ENCODE peak calls at places on chromosomes 5 and 9, in five cellular contexts. One of them, this sample, is unnamed.

GRCh38 chr5:146878471-146879172 is at the start of gene PPP2R2B:
- DNase-seq in heart right ventricle: peak; percentile 4
- DNase-seq in effector memory CD8-positive, alpha-beta T cell: peak; percentile 57
- DNase-seq in stimulated activated CD4-positive, alpha-beta T cell treated with anti-CD3 and anti-CD28 coated beads, TNF-alpha, amount 100 ng/mL, for 1 hour: peak; percentile 0
- DNase-seq in sciatic nerve: peak; percentile 64
- DNase-seq in this sample: peak; percentile 35

GRCh38 chr9:92001244-92001643 is 51.2 kb upstream of the ROR2 start:
- DNase-seq in heart right ventricle: no peak
- DNase-seq in effector memory CD8-positive, alpha-beta T cell: no peak
- DNase-seq in stimulated activated CD4-positive, alpha-beta T cell treated with anti-CD3 and anti-CD28 coated beads, TNF-alpha, amount 100 ng/mL, for 1 hour: no peak
- DNase-seq in sciatic nerve: no peak
- DNase-seq in this sample: no peak

GRCh38 chr9:134057751-134058701 is 9.8 kb downstream of the BRD3 start:
- DNase-seq in heart right ventricle: no peak
- DNase-seq in effector memory CD8-positive, alpha-beta T cell: no peak
- DNase-seq in stimulated activated CD4-positive, alpha-beta T cell treated with anti-CD3 and anti-CD28 coated beads, TNF-alpha, amount 100 ng/mL, for 1 hour: no peak
- DNase-seq in sciatic nerve: peak; percentile 57
- DNase-seq in this sample: no peak

GRCh38 chr9:129623331-129623730 is 2.4 kb upstream of the C9orf50 start:
- DNase-seq in heart right ventricle: no peak
- DNase-seq in effector memory CD8-positive, alpha-beta T cell: no peak
- DNase-seq in stimulated activated CD4-positive, alpha-beta T cell treated with anti-CD3 and anti-CD28 coated beads, TNF-alpha, amount 100 ng/mL, for 1 hour: no peak
- DNase-seq in sciatic nerve: no peak
- DNase-seq in this sample: no peak

GRCh38 chr5:117893211-117893610 is 1095.1 kb downstream of the DTWD2 start:
- DNase-seq in heart right ventricle: no peak
- DNase-seq in effector memory CD8-positive, alpha-beta T cell: no peak
- DNase-seq in stimulated activated CD4-positive, alpha-beta T cell treated with anti-CD3 and anti-CD28 coated beads, TNF-alpha, amount 100 ng/mL, for 1 hour: no peak
- DNase-seq in sciatic nerve: no peak
- DNase-seq in this sample: no peak

GRCh38 chr9:120714846-120715231 is 569 bp upstream of the MEGF9 start:
- DNase-seq in heart right ventricle: peak; percentile 20
- DNase-seq in effector memory CD8-positive, alpha-beta T cell: no peak
- DNase-seq in stimulated activated CD4-positive, alpha-beta T cell treated with anti-CD3 and anti-CD28 coated beads, TNF-alpha, amount 100 ng/mL, for 1 hour: no peak
- DNase-seq in sciatic nerve: peak; percentile 74
- DNase-seq in this sample: no peak

GRCh38 chr5:139663207-139663606 is 15.1 kb downstream of the CXXC5 start:
- DNase-seq in heart right ventricle: no peak
- DNase-seq in effector memory CD8-positive, alpha-beta T cell: no peak
- DNase-seq in stimulated activated CD4-positive, alpha-beta T cell treated with anti-CD3 and anti-CD28 coated beads, TNF-alpha, amount 100 ng/mL, for 1 hour: no peak
- DNase-seq in sciatic nerve: no peak
- DNase-seq in this sample: no peak

GRCh38 chr5:126052791-126053190 is 370.4 kb upstream of the GRAMD2B start:
- DNase-seq in heart right ventricle: no peak
- DNase-seq in effector memory CD8-positive, alpha-beta T cell: no peak
- DNase-seq in stimulated activated CD4-positive, alpha-beta T cell treated with anti-CD3 and anti-CD28 coated beads, TNF-alpha, amount 100 ng/mL, for 1 hour: no peak
- DNase-seq in sciatic nerve: no peak
- DNase-seq in this sample: no peak

GRCh38 chr9:37167456-37167855 is 47.1 kb downstream of the ZCCHC7 start:
- DNase-seq in heart right ventricle: no peak
- DNase-seq in effector memory CD8-positive, alpha-beta T cell: no peak
- DNase-seq in stimulated activated CD4-positive, alpha-beta T cell treated with anti-CD3 and anti-CD28 coated beads, TNF-alpha, amount 100 ng/mL, for 1 hour: no peak
- DNase-seq in sciatic nerve: no peak
- DNase-seq in this sample: no peak

GRCh38 chr5:179558912-179559279 is 8.5 kb downstream of the RUFY1 start:
- DNase-seq in heart right ventricle: no peak
- DNase-seq in effector memory CD8-positive, alpha-beta T cell: no peak
- DNase-seq in stimulated activated CD4-positive, alpha-beta T cell treated with anti-CD3 and anti-CD28 coated beads, TNF-alpha, amount 100 ng/mL, for 1 hour: no peak
- DNase-seq in sciatic nerve: no peak
- DNase-seq in this sample: peak; percentile 51

GRCh38 chr5:170638454-170639220 is 134.8 kb downstream of the KCNIP1 start:
- DNase-seq in heart right ventricle: peak; percentile 69
- DNase-seq in effector memory CD8-positive, alpha-beta T cell: peak; percentile 35
- DNase-seq in stimulated activated CD4-positive, alpha-beta T cell treated with anti-CD3 and anti-CD28 coated beads, TNF-alpha, amount 100 ng/mL, for 1 hour: peak; percentile 54
- DNase-seq in sciatic nerve: peak; percentile 84
- DNase-seq in this sample: no peak

GRCh38 chr5:138438003-138438723 is 694 bp upstream of the REEP2 start:
- DNase-seq in heart right ventricle: no peak
- DNase-seq in effector memory CD8-positive, alpha-beta T cell: no peak
- DNase-seq in stimulated activated CD4-positive, alpha-beta T cell treated with anti-CD3 and anti-CD28 coated beads, TNF-alpha, amount 100 ng/mL, for 1 hour: no peak
- DNase-seq in sciatic nerve: peak; percentile 51
- DNase-seq in this sample: no peak

GRCh38 chr5:181215997-181216982 is 6.8 kb upstream of the TRIM41 start:
- DNase-seq in heart right ventricle: no peak
- DNase-seq in effector memory CD8-positive, alpha-beta T cell: no peak
- DNase-seq in stimulated activated CD4-positive, alpha-beta T cell treated with anti-CD3 and anti-CD28 coated beads, TNF-alpha, amount 100 ng/mL, for 1 hour: no peak
- DNase-seq in sciatic nerve: no peak
- DNase-seq in this sample: no peak